ENCODE peak calls at places on chromosomes 16 and 17, in seven cellular contexts. D, U, F, P, Y, O and K are unnamed samples.

GRCh38 chr17:49390548-49391324 is 23.9 kb downstream of the PHB1 start:
- DNase-seq in D (no peak), U (no peak), F (peak; percentile 9), P (no peak), Y (no peak), O (no peak), K (no peak)

GRCh38 chr16:9913604-9914330 is 268.5 kb downstream of the GRIN2A start:
- DNase-seq in D (no peak), U (no peak), F (no peak), P (no peak), Y (no peak), O (no peak), K (no peak)

GRCh38 chr16:89613101-89613953 is at the start of gene DPEP1:
- DNase-seq in D (no peak), U (peak; percentile 61), F (no peak), P (no peak), Y (no peak), O (no peak), K (peak; percentile 59)

GRCh38 chr16:608019-608418 is 18.2 kb downstream of the RAB40C start:
- DNase-seq in D (no peak), U (no peak), F (no peak), P (no peak), Y (no peak), O (peak; percentile 52), K (peak; percentile 37)

GRCh38 chr16:27407158-27407557 is 5.2 kb downstream of the IL21R start:
- DNase-seq in D (no peak), U (no peak), F (no peak), P (no peak), Y (no peak), O (no peak), K (no peak)

GRCh38 chr17:49497147-49498036 is 2.3 kb downstream of the NGFR start:
- DNase-seq in D (peak; percentile 71), U (peak; percentile 81), F (peak; percentile 56), P (no peak), Y (peak; percentile 22), O (peak; percentile 76), K (peak; percentile 87)

GRCh38 chr16:89593841-89594240 is 18.3 kb downstream of the CPNE7 start:
- DNase-seq in D (no peak), U (no peak), F (no peak), P (no peak), Y (no peak), O (no peak), K (no peak)

GRCh38 chr16:86462334-86463084 is 47.8 kb upstream of the FOXF1 start:
- DNase-seq in D (no peak), U (no peak), F (peak; percentile 96), P (no peak), Y (peak; percentile 100), O (no peak), K (no peak)

GRCh38 chr16:87628940-87629339 is 26.6 kb downstream of the JPH3 start:
- DNase-seq in D (no peak), U (no peak), F (peak; percentile 50), P (peak; percentile 85), Y (peak; percentile 28), O (peak; percentile 67), K (no peak)

GRCh38 chr17:933168-934083 is 46.1 kb downstream of the NXN start:
- DNase-seq in D (no peak), U (no peak), F (peak; percentile 93), P (peak; percentile 34), Y (peak; percentile 99), O (peak; percentile 99), K (peak; percentile 71)

GRCh38 chr17:50692448-50693040 is 15.2 kb downstream of the ANKRD40 start:
- DNase-seq in D (no peak), U (no peak), F (no peak), P (no peak), Y (no peak), O (no peak), K (no peak)

GRCh38 chr17:72460711-72461110 is 339.9 kb downstream of the SOX9 start:
- DNase-seq in D (no peak), U (no peak), F (no peak), P (no peak), Y (no peak), O (no peak), K (no peak)

GRCh38 chr17:27429666-27430382 is 26.4 kb upstream of the KSR1 start:
- DNase-seq in D (no peak), U (no peak), F (no peak), P (no peak), Y (no peak), O (no peak), K (no peak)

GRCh38 chr17:37385439-37385990 is 9.7 kb downstream of the C17orf78 start:
- DNase-seq in D (no peak), U (no peak), F (no peak), P (no peak), Y (no peak), O (no peak), K (no peak)

GRCh38 chr16:13923703-13924298 is 3.8 kb downstream of the ERCC4 start:
- DNase-seq in D (peak; percentile 21), U (no peak), F (peak; percentile 60), P (no peak), Y (peak; percentile 67), O (peak; percentile 51), K (no peak)

GRCh38 chr16:11354733-11355574 is 9.7 kb downstream of the RMI2 start:
- DNase-seq in D (no peak), U (no peak), F (peak; percentile 73), P (no peak), Y (peak; percentile 92), O (no peak), K (no peak)

GRCh38 chr17:10059684-10060211 is 138.7 kb downstream of the GAS7 start:
- DNase-seq in D (no peak), U (no peak), F (peak; percentile 65), P (no peak), Y (peak; percentile 15), O (no peak), K (no peak)

GRCh38 chr17:65455154-65455971 is 106.1 kb downstream of the AXIN2 start:
- DNase-seq in D (no peak), U (no peak), F (no peak), P (no peak), Y (no peak), O (no peak), K (no peak)

GRCh38 chr17:45310380-45311324 is 6.2 kb downstream of the MAP3K14 start:
- DNase-seq in D (no peak), U (no peak), F (no peak), P (no peak), Y (no peak), O (no peak), K (no peak)

GRCh38 chr17:78176548-78177025 is 8.2 kb downstream of the SYNGR2 start:
- DNase-seq in D (no peak), U (peak; percentile 92), F (peak; percentile 45), P (peak; percentile 65), Y (peak; percentile 22), O (peak; percentile 79), K (peak; percentile 91)

GRCh38 chr16:57818377-57819055 is 16.2 kb upstream of the KIFC3 start:
- DNase-seq in D (no peak), U (no peak), F (no peak), P (no peak), Y (no peak), O (no peak), K (no peak)

GRCh38 chr17:39551879-39552278 is 55.8 kb downstream of the NEUROD2 start:
- DNase-seq in D (no peak), U (no peak), F (no peak), P (no peak), Y (peak; percentile 42), O (no peak), K (no peak)

GRCh38 chr16:89026121-89026612 is 49.2 kb upstream of the CBFA2T3 start:
- DNase-seq in D (no peak), U (no peak), F (peak; percentile 24), P (no peak), Y (no peak), O (no peak), K (no peak)

GRCh38 chr17:8382052-8382879 is 727 bp downstream of the RPL26 start:
- DNase-seq in D (no peak), U (no peak), F (no peak), P (no peak), Y (no peak), O (no peak), K (no peak)

GRCh38 chr17:8377422-8377821 is 918 bp upstream of the KRABD2 start:
- DNase-seq in D (no peak), U (no peak), F (no peak), P (no peak), Y (no peak), O (no peak), K (no peak)

GRCh38 chr17:8382880-8383142 is 182 bp downstream of the RPL26 start:
- DNase-seq in D (no peak), U (no peak), F (no peak), P (no peak), Y (no peak), O (no peak), K (no peak)

GRCh38 chr17:8383143-8383974 is at the start of gene RPL26:
- DNase-seq in D (peak; percentile 97), U (peak; percentile 96), F (peak; percentile 99), P (peak; percentile 98), Y (peak; percentile 98), O (peak; percentile 99), K (peak; percentile 99)

GRCh38 chr17:8380049-8380448 is 2.9 kb downstream of the RPL26 start:
- DNase-seq in D (no peak), U (no peak), F (no peak), P (no peak), Y (no peak), O (no peak), K (no peak)
- H3K9ac ChIP-seq in D (no peak overlapping the region), U (no peak overlapping the region), F (peak overlapping the region; percentile 98), P (no peak overlapping the region), Y (no peak overlapping the region), O (peak overlapping the region; percentile 28), K (no peak overlapping the region)

GRCh38 chr16:64925166-64925565 is 196.7 kb downstream of the CDH11 start:
- DNase-seq in D (no peak), U (no peak), F (peak; percentile 43), P (no peak), Y (no peak), O (no peak), K (no peak)
- H3K18ac ChIP-seq in D (no peak overlapping the region), U (no peak overlapping the region), F (no peak overlapping the region), P (no peak overlapping the region), Y (no peak overlapping the region), O (no peak overlapping the region), K (no peak overlapping the region)

GRCh38 chr17:53722407-53722806 is 100.3 kb upstream of the KIF2B start:
- DNase-seq in D (no peak), U (no peak), F (peak; percentile 91), P (no peak), Y (peak; percentile 98), O (peak; percentile 73), K (no peak)
- H3K4ac ChIP-seq in D (no peak overlapping the region), U (no peak overlapping the region), F (no peak overlapping the region), P (no peak overlapping the region), Y (no peak overlapping the region), O (no peak overlapping the region), K (no peak overlapping the region)

DNA sequence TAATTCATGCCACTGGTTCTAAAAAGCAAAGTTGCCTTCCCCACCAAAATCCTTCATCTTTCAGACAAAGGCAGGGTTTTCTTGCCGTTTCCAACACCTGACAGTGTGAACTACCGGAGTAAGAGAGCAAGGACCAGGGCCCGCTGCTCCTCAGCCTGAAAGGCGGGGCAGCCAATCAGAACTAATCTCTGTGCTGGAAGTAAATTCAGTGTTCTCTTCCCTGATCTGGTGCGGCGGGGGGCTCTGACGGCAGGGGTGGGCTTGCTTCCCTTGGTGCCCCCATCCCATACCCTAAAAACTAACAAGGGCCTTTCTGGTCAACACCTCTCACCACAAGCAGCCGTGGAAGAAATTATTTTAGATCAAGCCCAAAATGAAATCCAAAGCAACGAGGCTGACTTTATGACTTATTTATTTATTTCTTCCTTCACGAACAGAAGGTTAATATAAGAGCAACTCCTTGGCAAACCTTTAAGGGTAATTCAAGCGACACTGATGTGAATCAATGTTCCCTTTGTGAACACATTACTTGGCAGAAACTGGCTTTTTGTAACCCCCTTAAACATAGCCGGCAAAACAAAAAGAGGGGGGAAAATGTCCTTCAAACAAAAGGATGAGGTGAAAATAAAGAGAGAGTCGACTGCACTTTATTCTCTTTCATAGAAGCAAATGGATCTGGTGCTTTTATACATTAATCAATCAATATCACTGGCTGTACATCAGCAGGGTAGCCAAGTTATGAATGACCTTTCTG is 189.9 kb downstream of the ZFHX3 start:
- DNase-seq in D (no peak), U (no peak), F (no peak), P (no peak), Y (no peak), O (no peak), K (no peak)
- H3K9ac ChIP-seq in D (no peak overlapping the region), U (no peak overlapping the region), F (peak overlapping the region; percentile 53), P (no peak overlapping the region), Y (no peak overlapping the region), O (no peak overlapping the region), K (no peak overlapping the region)